ENCODE peak calls at places on chromosomes 6 and 20, in eight cellular contexts. D is right lobe of liver; F is adrenal gland; G is lung; X is CD8-positive, alpha-beta T cell; R is keratinocyte; Q is cardiac muscle cell; K is stomach. W is an unnamed sample.

GRCh38 chr6:168887621-168888020 is 366.0 kb downstream of the THBS2 start:
- DNase-seq in K (no peak), F (no peak), X (no peak), G (no peak), D (no peak), Q (no peak), R (no peak), W (no peak)

GRCh38 chr6:43579171-43579570 is 3.2 kb downstream of the POLH start:
- DNase-seq in X (no peak), R (no peak), Q (no peak), G (no peak), K (no peak), D (no peak), F (no peak), W (no peak)

GRCh38 chr6:23642849-23643248 is 483.2 kb upstream of the NRSN1 start:
- DNase-seq in Q (no peak), D (no peak), F (no peak), G (no peak), K (no peak), R (no peak), X (no peak), W (no peak)

GRCh38 chr20:59645316-59645715 is 41.0 kb downstream of the PHACTR3 start:
- DNase-seq in D (no peak), F (no peak), Q (no peak), R (no peak), G (peak; percentile 20), X (no peak), K (no peak), W (no peak)

GRCh38 chr6:16540804-16541752 is 220.2 kb downstream of the ATXN1 start:
- DNase-seq in G (no peak), R (no peak), F (no peak), D (no peak), K (no peak), X (no peak), Q (peak; percentile 35), W (no peak)

GRCh38 chr20:12570371-12570770 is 438.4 kb upstream of the SPTLC3 start:
- DNase-seq in R (no peak), Q (peak; percentile 20), D (no peak), F (no peak), K (no peak), X (no peak), G (no peak), W (peak; percentile 74)

GRCh38 chr6:63714091-63714490 is 78.5 kb downstream of the PHF3 start:
- DNase-seq in F (no peak), X (no peak), K (no peak), Q (no peak), D (no peak), R (no peak), G (no peak), W (no peak)

GRCh38 chr6:29676981-29677601 is 3.9 kb downstream of the ZFP57 start:
- DNase-seq in G (no peak), D (no peak), X (no peak), K (no peak), F (no peak), R (peak; percentile 55), Q (peak; percentile 49), W (no peak)

GRCh38 chr6:161135695-161136591 is 137.9 kb downstream of the AGPAT4 start:
- DNase-seq in R (no peak), F (no peak), K (no peak), G (no peak), D (no peak), X (no peak), Q (no peak), W (no peak)

GRCh38 chr6:48998574-48998973 is 464.5 kb downstream of the MMUT start:
- DNase-seq in F (no peak), G (no peak), R (no peak), Q (no peak), X (no peak), D (no peak), K (no peak), W (no peak)

GRCh38 chr6:129111853-129112252 is 228.9 kb downstream of the LAMA2 start:
- DNase-seq in X (no peak), Q (no peak), D (no peak), G (no peak), F (no peak), R (no peak), K (no peak), W (no peak)
- H3K4me1 ChIP-seq in X (no peaks in the 10 kb centered on the region), Q (peaks cover 22% of the 10 kb centered on the region), D (no peaks in the 10 kb centered on the region), G (peaks cover 12% of the 10 kb centered on the region), F (no peaks in the 10 kb centered on the region), R (no peaks in the 10 kb centered on the region), K (peaks cover 23% of the 10 kb centered on the region), W (no peaks in the 10 kb centered on the region)

GRCh38 chr6:13581700-13582229 is 7.4 kb downstream of the SIRT5 start:
- DNase-seq in R (no peak), Q (no peak), F (no peak), X (no peak), G (no peak), K (no peak), D (no peak), W (no peak)

GRCh38 chr6:13589801-13590200 is 15.4 kb downstream of the SIRT5 start:
- DNase-seq in X (no peak), D (no peak), F (no peak), R (no peak), G (no peak), Q (no peak), K (no peak), W (no peak)

GRCh38 chr6:13591205-13591921 is 17.0 kb downstream of the SIRT5 start:
- DNase-seq in F (no peak), Q (no peak), K (no peak), X (no peak), D (no peak), R (no peak), G (no peak), W (no peak)

GRCh38 chr6:13590574-13591153 is 16.3 kb downstream of the SIRT5 start:
- DNase-seq in R (no peak), F (no peak), K (no peak), Q (no peak), G (no peak), D (no peak), X (no peak), W (no peak)

DNA sequence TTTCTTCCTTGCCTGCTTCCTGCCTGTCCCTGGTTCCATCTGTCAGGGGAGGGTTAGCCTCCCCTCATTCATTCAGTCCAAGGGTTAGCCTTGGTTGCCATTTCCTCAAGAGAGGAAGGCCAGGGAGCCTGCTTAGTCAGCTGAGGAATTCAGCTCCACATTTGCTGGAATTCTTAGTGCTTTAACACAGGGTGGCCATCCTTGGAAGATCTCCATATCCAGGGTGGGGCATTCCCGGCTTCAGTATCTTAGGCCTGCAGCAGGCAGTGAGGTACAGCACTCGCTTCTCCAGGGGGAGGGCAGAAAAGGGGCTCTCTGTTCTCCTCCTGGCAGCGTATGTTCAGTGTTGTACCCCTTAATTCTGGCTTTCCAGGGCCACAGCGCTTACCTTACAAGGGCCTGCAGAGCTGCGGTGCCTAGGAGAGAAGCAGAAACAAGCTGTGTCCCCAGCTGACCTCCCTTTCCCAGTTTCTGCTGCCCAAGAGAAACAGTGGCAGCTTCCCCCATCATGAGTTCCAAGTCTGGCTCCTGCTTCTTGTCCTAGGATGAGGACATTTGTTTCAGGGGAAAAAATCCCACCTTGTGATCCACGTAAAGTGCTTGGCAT is 12.6 kb downstream of the SIRT5 start:
- DNase-seq in K (no peak), X (no peak), G (no peak), D (no peak), F (no peak), Q (no peak), R (no peak), W (no peak)
- TF ChIP-seq CTCF in K (no peak), X (no peak), G (no peak), D (no peak), F (no peak), Q (no peak), R (no peak), W (no peak)

DNA sequence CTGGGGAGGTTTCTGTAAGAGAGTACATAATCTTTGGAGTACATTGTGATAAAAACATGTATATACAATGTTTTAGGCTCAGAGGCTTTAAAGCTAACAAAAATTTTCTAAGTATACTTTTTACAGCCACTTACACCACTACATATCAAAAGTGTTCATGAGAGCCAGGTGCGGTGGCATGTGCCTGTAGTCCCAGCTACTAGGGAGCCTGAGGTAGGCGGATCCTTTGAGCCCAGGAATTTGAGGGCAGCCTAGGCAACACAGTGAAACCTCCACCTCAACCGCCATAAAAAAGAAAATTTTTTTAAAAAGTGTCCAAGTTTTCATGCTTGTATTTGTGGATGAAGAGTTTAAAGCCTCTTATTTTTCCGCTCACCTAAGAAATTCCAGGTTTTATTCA is 22.5 kb downstream of the SNX3 start:
- DNase-seq in K (no peak), D (no peak), F (no peak), R (no peak), G (no peak), Q (no peak), X (no peak), W (no peak)
- H3K9me3 ChIP-seq in K (no peaks in the 10 kb centered on the region), D (no peaks in the 10 kb centered on the region), F (no peaks in the 10 kb centered on the region), R (peaks cover 3% of the 10 kb centered on the region), G (no peaks in the 10 kb centered on the region), Q (no peaks in the 10 kb centered on the region), X (no peaks in the 10 kb centered on the region), W (no peaks in the 10 kb centered on the region)

DNA sequence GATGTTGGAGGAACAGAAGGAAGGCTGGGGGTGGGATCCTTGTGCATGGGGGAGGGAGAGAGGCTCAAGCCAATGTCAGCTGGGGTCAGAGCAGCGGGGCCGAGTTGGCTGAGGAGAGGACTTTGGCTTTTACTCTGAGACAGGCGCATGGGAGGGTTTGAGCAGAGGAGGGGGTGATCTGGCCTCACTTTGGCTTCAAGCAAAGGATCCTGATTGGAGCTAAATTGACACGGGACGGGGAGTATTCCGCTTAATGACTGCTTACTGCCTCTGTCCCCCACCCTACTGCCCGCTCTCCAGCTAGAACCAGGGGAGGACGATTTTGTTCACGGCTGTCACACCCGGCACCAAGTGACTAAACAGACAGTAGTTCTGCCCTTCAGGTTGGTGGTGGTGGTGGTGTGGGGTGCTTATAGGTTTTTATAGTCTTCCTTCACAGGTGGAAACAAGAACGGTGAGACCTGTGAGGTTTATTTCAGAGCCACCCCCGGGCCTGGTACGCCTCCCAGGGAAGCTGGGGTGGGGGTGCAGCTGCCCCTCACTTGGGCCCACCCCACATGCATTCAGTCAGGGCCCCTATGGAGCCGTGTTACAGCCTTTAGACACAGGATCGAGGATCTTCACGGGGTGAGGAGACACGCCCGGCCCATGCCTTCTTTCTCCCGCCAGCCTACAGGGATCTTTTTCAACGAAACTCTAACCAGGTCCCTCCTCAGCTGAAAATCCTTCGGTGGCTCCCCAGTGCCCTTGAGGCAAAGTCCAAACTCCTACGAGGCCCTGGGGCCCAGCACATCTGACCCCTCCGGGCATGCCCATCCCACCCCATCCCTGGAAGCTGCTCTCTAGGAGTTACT is 1.3 kb upstream of the SNAI1 start:
- DNase-seq in R (no peak), F (no peak), D (no peak), X (no peak), G (no peak), Q (no peak), K (no peak), W (no peak)
- H3K4me1 ChIP-seq in R (peaks cover 12% of the 10 kb centered on the region), F (peaks cover 17% of the 10 kb centered on the region), D (no peaks in the 10 kb centered on the region), X (peaks cover 24% of the 10 kb centered on the region), G (no peaks in the 10 kb centered on the region), Q (peaks cover 8% of the 10 kb centered on the region), K (peaks cover 50% of the 10 kb centered on the region), W (peaks cover 3% of the 10 kb centered on the region)

GRCh38 chr6:257774-258173 is 34.5 kb upstream of the DUSP22 start:
- DNase-seq in R (no peak), Q (no peak), G (no peak), D (no peak), F (no peak), K (no peak), X (no peak), W (no peak)
- TF ChIP-seq CTCF in R (no peak), Q (no peak), G (no peak), D (no peak), F (no peak), K (no peak), X (no peak), W (no peak)